ENCODE peak calls at places on chromosome 6, in nine cellular contexts. R is mucosa of descending colon; A is stimulated activated CD4-positive, alpha-beta T cell treated with anti-CD3 and anti-CD28 coated beads, Interleukin-2, amount 100 ng/mL, for 48 hours; Q is lower lobe of right lung; G is NCI-H2081; B is activated CD8-positive, alpha-beta memory T cell treated with anti-CD3 and anti-CD28 coated beads, Interleukin-2, amount 50 U/mL, for 48 hours; M is activated CD4-positive, alpha-beta T cell treated with anti-CD3 and anti-CD28 coated beads, Interleukin-2, amount 50 U/mL, for 48 hours; S is fibroblast of mammary gland; N is uterus. I is an unnamed sample.

GRCh38 chr6:123338394-123338793 is 298.4 kb downstream of the TRDN start:
- DNase-seq in R (no peak), A (no peak), Q (no peak), G (peak; percentile 73), B (no peak), M (no peak), S (no peak), N (no peak), I (no peak)

GRCh38 chr6:46898011-46898410 is 23.7 kb downstream of the ADGRF5 start:
- DNase-seq in R (no peak), A (no peak), Q (no peak), G (no peak), B (no peak), M (no peak), S (no peak), N (no peak), I (no peak)

GRCh38 chr6:254011-254410 is 38.3 kb upstream of the DUSP22 start:
- DNase-seq in R (no peak), A (no peak), Q (no peak), G (no peak), B (no peak), M (no peak), S (no peak), N (no peak), I (no peak)

GRCh38 chr6:53641348-53641747 is 24.2 kb downstream of the KLHL31 start:
- DNase-seq in R (no peak), A (no peak), Q (no peak), G (no peak), B (no peak), M (no peak), S (no peak), N (no peak), I (no peak)

GRCh38 chr6:33013608-33014007 is 4.2 kb upstream of the HLA-DOA start:
- DNase-seq in R (no peak), A (no peak), Q (no peak), G (no peak), B (no peak), M (no peak), S (no peak), N (no peak), I (no peak)

GRCh38 chr6:52590634-52590985 is 13.8 kb upstream of the TRAM2 start:
- DNase-seq in R (no peak), A (no peak), Q (no peak), G (no peak), B (no peak), M (no peak), S (peak; percentile 76), N (no peak), I (peak; percentile 82)

GRCh38 chr6:15776458-15776980 is 113.7 kb upstream of the DTNBP1 start:
- DNase-seq in R (no peak), A (peak; percentile 31), Q (no peak), G (no peak), B (no peak), M (peak; percentile 56), S (no peak), N (no peak), I (no peak)

GRCh38 chr6:111804627-111805235 is 68.5 kb downstream of the FYN start:
- DNase-seq in R (no peak), A (peak; percentile 37), Q (no peak), G (no peak), B (no peak), M (peak; percentile 70), S (peak; percentile 78), N (peak; percentile 44), I (peak; percentile 91)

GRCh38 chr6:108872001-108872974 is 24.1 kb downstream of the ARMC2 start:
- DNase-seq in R (no peak), A (no peak), Q (no peak), G (no peak), B (no peak), M (peak; percentile 8), S (no peak), N (no peak), I (no peak)

GRCh38 chr6:134049586-134049985 is 2.8 kb downstream of the SLC2A12 start:
- DNase-seq in R (no peak), A (no peak), Q (no peak), G (no peak), B (no peak), M (no peak), S (no peak), N (no peak), I (no peak)

GRCh38 chr6:21102201-21102600 is 491.4 kb upstream of the SOX4 start:
- DNase-seq in R (no peak), A (no peak), Q (no peak), G (no peak), B (no peak), M (no peak), S (no peak), N (no peak), I (no peak)

GRCh38 chr6:104809116-104809515 is 50.6 kb downstream of the HACE1 start:
- DNase-seq in R (no peak), A (no peak), Q (no peak), G (no peak), B (no peak), M (no peak), S (no peak), N (no peak), I (no peak)

GRCh38 chr6:11854418-11855165 is 76.0 kb upstream of the ADTRP start:
- DNase-seq in R (no peak), A (no peak), Q (no peak), G (no peak), B (no peak), M (no peak), S (peak; percentile 80), N (no peak), I (peak; percentile 82)

GRCh38 chr6:158647501-158647900 is 2.4 kb upstream of the SYTL3 start:
- DNase-seq in R (no peak), A (no peak), Q (no peak), G (no peak), B (peak; percentile 25), M (peak; percentile 3), S (no peak), N (no peak), I (no peak)

I was measured in fibroblast of the aortic adventitia.